ENCODE peak calls at places on chromosomes 11 and 22, in ten cellular contexts. Y, J, T, D, Z, Q, C, O, X and P are unnamed samples.

GRCh38 chr11:108009497-108010360 is 1.0 kb downstream of the CUL5 start:
- DNase-seq in Y (no peak), J (no peak), T (peak), D (no peak), Z (no peak), Q (no peak), C (no peak), O (no peak), X (peak), P (no peak)

GRCh38 chr11:77403228-77403627 is 70.7 kb downstream of the PAK1 start:
- DNase-seq in Y (no peak), J (no peak), T (peak), D (no peak), Z (no peak), Q (peak), C (no peak), O (no peak), X (no peak), P (no peak)

GRCh38 chr22:26086359-26086758 is 82.9 kb upstream of the SEZ6L start:
- DNase-seq in Y (no peak), J (no peak), T (no peak), D (no peak), Z (no peak), Q (no peak), C (no peak), O (no peak), X (no peak), P (no peak)

GRCh38 chr11:46905806-46906205 is 12.5 kb downstream of the LRP4 start:
- DNase-seq in Y (no peak), J (no peak), T (no peak), D (no peak), Z (no peak), Q (no peak), C (no peak), O (no peak), X (no peak), P (no peak)

GRCh38 chr11:894575-895201 is 15.9 kb downstream of the CHID1 start:
- DNase-seq in Y (no peak), J (no peak), T (no peak), D (no peak), Z (no peak), Q (no peak), C (no peak), O (peak), X (no peak), P (no peak)

GRCh38 chr22:24244144-24244787 is 616 bp downstream of the GGT5 start:
- DNase-seq in Y (no peak), J (peak), T (no peak), D (peak), Z (no peak), Q (peak), C (peak), O (no peak), X (no peak), P (peak)

GRCh38 chr22:17638182-17638431 is 450 bp upstream of the BCL2L13 start:
- DNase-seq in Y (peak), J (no peak), T (no peak), D (peak), Z (no peak), Q (no peak), C (peak), O (no peak), X (no peak), P (no peak)

GRCh38 chr11:63882555-63883242 is 34.3 kb downstream of the RCOR2 start:
- DNase-seq in Y (no peak), J (peak), T (no peak), D (peak), Z (no peak), Q (no peak), C (no peak), O (peak), X (no peak), P (no peak)

GRCh38 chr22:43811777-43812148 is 342 bp downstream of the EFCAB6 start:
- DNase-seq in Y (no peak), J (no peak), T (peak), D (no peak), Z (no peak), Q (peak), C (no peak), O (no peak), X (no peak), P (no peak)

GRCh38 chr11:114346709-114347141 is 50.5 kb downstream of the NNMT start:
- DNase-seq in Y (no peak), J (no peak), T (no peak), D (no peak), Z (no peak), Q (peak), C (no peak), O (no peak), X (no peak), P (no peak)

GRCh38 chr11:69442012-69442806 is 39.3 kb upstream of the LINC01488 start:
- DNase-seq in Y (no peak), J (no peak), T (no peak), D (no peak), Z (peak), Q (peak), C (no peak), O (no peak), X (no peak), P (no peak)

GRCh38 chr11:109432105-109432504 is 10.1 kb downstream of the C11orf87 start:
- DNase-seq in Y (no peak), J (no peak), T (no peak), D (no peak), Z (no peak), Q (peak), C (no peak), O (no peak), X (no peak), P (no peak)

GRCh38 chr22:44497904-44498242 is at the start of gene RTL6:
- DNase-seq in Y (no peak), J (no peak), T (no peak), D (no peak), Z (no peak), Q (no peak), C (peak), O (no peak), X (no peak), P (no peak)

GRCh38 chr11:120818097-120818496 is 205.8 kb upstream of the TBCEL start:
- DNase-seq in Y (no peak), J (no peak), T (no peak), D (no peak), Z (no peak), Q (no peak), C (no peak), O (no peak), X (no peak), P (no peak)

GRCh38 chr11:60842688-60843605 is 1.0 kb downstream of the CCDC86 start:
- DNase-seq in Y (no peak), J (no peak), T (no peak), D (no peak), Z (no peak), Q (peak), C (no peak), O (no peak), X (no peak), P (no peak)

GRCh38 chr11:56345739-56346138 is at the start of gene OR8K1:
- DNase-seq in Y (no peak), J (no peak), T (no peak), D (no peak), Z (no peak), Q (no peak), C (no peak), O (no peak), X (no peak), P (no peak)

GRCh38 chr11:106386519-106386918 is 309.1 kb downstream of the AASDHPPT start:
- DNase-seq in Y (no peak), J (no peak), T (no peak), D (no peak), Z (no peak), Q (no peak), C (no peak), O (no peak), X (no peak), P (no peak)

GRCh38 chr11:112127056-112127455 is 36.8 kb downstream of the IL18 start:
- DNase-seq in Y (no peak), J (no peak), T (no peak), D (no peak), Z (no peak), Q (no peak), C (no peak), O (no peak), X (no peak), P (no peak)

GRCh38 chr22:25403752-25404471 is 160.6 kb upstream of the GRK3 start:
- DNase-seq in Y (no peak), J (no peak), T (peak), D (no peak), Z (peak), Q (peak), C (no peak), O (no peak), X (no peak), P (no peak)

GRCh38 chr11:6927030-6927617 is 898 bp downstream of the ZNF215 start:
- DNase-seq in Y (no peak), J (no peak), T (no peak), D (no peak), Z (no peak), Q (no peak), C (no peak), O (no peak), X (no peak), P (no peak)

GRCh38 chr22:32868928-32869327 is 67.4 kb downstream of the TIMP3 start:
- DNase-seq in Y (no peak), J (no peak), T (no peak), D (no peak), Z (no peak), Q (no peak), C (no peak), O (no peak), X (no peak), P (no peak)

GRCh38 chr11:11620966-11621880 is 582 bp downstream of the GALNT18 start:
- DNase-seq in Y (no peak), J (peak), T (peak), D (peak), Z (peak), Q (peak), C (no peak), O (no peak), X (peak), P (peak)

GRCh38 chr22:38823076-38823475 is 20.8 kb downstream of the NPTXR start:
- DNase-seq in Y (no peak), J (no peak), T (no peak), D (no peak), Z (peak), Q (no peak), C (no peak), O (no peak), X (no peak), P (no peak)

GRCh38 chr11:81888391-81888790 is 845.3 kb downstream of the FAM181B start:
- DNase-seq in Y (no peak), J (no peak), T (no peak), D (no peak), Z (no peak), Q (peak), C (no peak), O (no peak), X (no peak), P (no peak)

GRCh38 chr11:81165164-81165563 is 1568.5 kb downstream of the FAM181B start:
- DNase-seq in Y (no peak), J (no peak), T (no peak), D (no peak), Z (no peak), Q (no peak), C (no peak), O (no peak), X (no peak), P (no peak)

GRCh38 chr11:8767466-8768142 is 85.0 kb downstream of the RPL27A start:
- DNase-seq in Y (no peak), J (no peak), T (no peak), D (no peak), Z (no peak), Q (peak), C (no peak), O (no peak), X (peak), P (no peak)

GRCh38 chr22:28917747-28918543 is 34.6 kb downstream of the ZNRF3 start:
- DNase-seq in Y (no peak), J (peak), T (peak), D (no peak), Z (peak), Q (no peak), C (no peak), O (no peak), X (peak), P (peak)

GRCh38 chr11:16779436-16779835 is 41.0 kb downstream of the C11orf58 start:
- DNase-seq in Y (no peak), J (no peak), T (no peak), D (peak), Z (no peak), Q (no peak), C (no peak), O (peak), X (peak), P (peak)

GRCh38 chr11:5476184-5476819 is 12.2 kb upstream of the OR52D1 start:
- DNase-seq in Y (peak), J (peak), T (peak), D (peak), Z (no peak), Q (peak), C (peak), O (peak), X (peak), P (no peak)

GRCh38 chr11:64765291-64765803 is 5.6 kb upstream of the PYGM start:
- DNase-seq in Y (no peak), J (peak), T (no peak), D (peak), Z (no peak), Q (no peak), C (no peak), O (peak), X (no peak), P (peak)

GRCh38 chr11:12251651-12252560 is 125.5 kb upstream of the PARVA start:
- DNase-seq in Y (no peak), J (no peak), T (no peak), D (no peak), Z (no peak), Q (no peak), C (no peak), O (no peak), X (no peak), P (no peak)

GRCh38 chr22:18998998-18999397 is 62.9 kb upstream of the PRODH start:
- DNase-seq in Y (no peak), J (peak), T (no peak), D (no peak), Z (no peak), Q (no peak), C (no peak), O (peak), X (no peak), P (no peak)
- TF ChIP-seq CTCF in Y (peak), J (peak), T (no peak), D (peak), Z (no peak), Q (peak), C (no peak), O (peak), X (no peak), P (no peak)

GRCh38 chr11:29957406-29957805 is 59.4 kb downstream of the KCNA4 start:
- DNase-seq in Y (no peak), J (no peak), T (no peak), D (no peak), Z (no peak), Q (no peak), C (no peak), O (no peak), X (no peak), P (no peak)

GRCh38 chr11:29963796-29964195 is 53.0 kb downstream of the KCNA4 start:
- DNase-seq in Y (no peak), J (no peak), T (no peak), D (no peak), Z (no peak), Q (no peak), C (no peak), O (no peak), X (no peak), P (no peak)

GRCh38 chr11:29963068-29963467 is 53.8 kb downstream of the KCNA4 start:
- DNase-seq in Y (no peak), J (no peak), T (no peak), D (no peak), Z (no peak), Q (no peak), C (no peak), O (no peak), X (no peak), P (no peak)

GRCh38 chr11:29959488-29959887 is 57.3 kb downstream of the KCNA4 start:
- DNase-seq in Y (no peak), J (no peak), T (no peak), D (no peak), Z (no peak), Q (no peak), C (no peak), O (no peak), X (no peak), P (no peak)

DNA sequence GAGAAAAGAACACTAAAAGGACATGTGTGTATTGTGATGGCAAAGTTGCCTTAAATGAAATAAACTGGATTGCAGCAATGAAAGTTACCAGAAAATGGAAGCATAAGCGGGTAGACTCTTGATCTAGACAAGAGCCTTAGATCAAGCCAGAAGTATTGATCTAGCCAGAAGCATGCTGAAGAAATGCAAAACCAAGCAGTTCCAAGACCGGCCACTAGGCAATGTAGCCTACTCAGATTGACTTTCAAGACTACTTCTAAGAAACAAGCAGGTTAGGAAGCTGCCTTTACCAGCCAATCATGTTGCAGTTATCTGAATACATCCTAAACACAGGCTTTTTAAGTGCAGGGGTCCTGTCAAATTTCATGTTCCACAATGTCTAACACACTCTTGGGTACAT is 54.6 kb downstream of the KCNA4 start:
- DNase-seq in Y (no peak), J (peak), T (peak), D (no peak), Z (no peak), Q (no peak), C (no peak), O (peak), X (no peak), P (no peak)
- TF ChIP-seq CTCF in Y (no peak), J (peak), T (no peak), D (peak), Z (no peak), Q (peak), C (no peak), O (peak), X (peak), P (no peak)

GRCh38 chr11:10305964-10306918 is 1.4 kb downstream of the ADM start:
- DNase-seq in Y (no peak), J (peak), T (peak), D (no peak), Z (no peak), Q (peak), C (no peak), O (peak), X (peak), P (no peak)

GRCh38 chr11:10302744-10303557 is 1.9 kb upstream of the ADM start:
- DNase-seq in Y (no peak), J (peak), T (peak), D (peak), Z (peak), Q (peak), C (peak), O (peak), X (peak), P (peak)

GRCh38 chr11:10305262-10305963 is 540 bp downstream of the ADM start:
- DNase-seq in Y (no peak), J (no peak), T (peak), D (no peak), Z (peak), Q (peak), C (no peak), O (peak), X (peak), P (peak)

GRCh38 chr11:10303558-10304363 is 1.1 kb upstream of the ADM start:
- DNase-seq in Y (no peak), J (no peak), T (peak), D (no peak), Z (no peak), Q (peak), C (no peak), O (peak), X (peak), P (no peak)

DNA sequence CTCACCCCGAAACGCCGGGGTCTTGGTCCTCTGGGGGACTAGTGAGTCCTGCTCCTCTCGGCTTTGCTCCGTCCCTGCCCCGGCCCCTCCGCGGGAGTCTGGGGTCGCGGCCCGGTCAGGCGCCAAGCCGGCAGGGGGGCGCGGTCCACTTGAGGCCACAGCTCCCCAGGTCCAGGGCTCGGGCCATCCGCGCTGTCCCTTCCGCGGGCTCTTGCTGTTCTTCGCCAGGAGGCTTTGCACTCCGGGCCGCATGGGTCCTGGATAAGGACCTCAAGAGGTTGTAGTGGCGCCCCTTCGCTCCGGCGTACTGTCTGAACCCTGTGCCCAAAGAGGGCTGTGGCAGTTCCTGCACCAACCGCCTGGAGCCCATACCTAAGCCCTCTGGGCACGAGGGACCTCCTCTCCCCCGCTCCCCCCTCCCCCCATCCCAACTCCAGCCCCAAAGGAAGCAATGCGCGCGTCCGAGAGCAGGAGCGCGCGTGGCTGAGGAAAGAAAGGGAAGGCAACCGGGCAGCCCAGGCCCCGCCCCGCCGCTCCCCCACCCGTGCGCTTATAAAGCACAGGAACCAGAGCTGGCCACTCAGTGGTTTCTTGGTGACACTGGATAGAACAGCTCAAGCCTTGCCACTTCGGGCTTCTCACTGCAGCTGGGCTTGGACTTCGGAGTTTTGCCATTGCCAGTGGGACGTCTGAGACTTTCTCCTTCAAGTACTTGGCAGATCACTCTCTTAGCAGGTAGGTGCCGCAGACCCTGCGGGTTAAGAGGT is at the start of gene ADM:
- DNase-seq in Y (no peak), J (peak), T (peak), D (peak), Z (peak), Q (peak), C (peak), O (peak), X (peak), P (peak)
- TF ChIP-seq CTCF in Y (peak), J (peak), T (peak), D (peak), Z (peak), Q (peak), C (peak), O (peak), X (peak), P (peak)

DNA sequence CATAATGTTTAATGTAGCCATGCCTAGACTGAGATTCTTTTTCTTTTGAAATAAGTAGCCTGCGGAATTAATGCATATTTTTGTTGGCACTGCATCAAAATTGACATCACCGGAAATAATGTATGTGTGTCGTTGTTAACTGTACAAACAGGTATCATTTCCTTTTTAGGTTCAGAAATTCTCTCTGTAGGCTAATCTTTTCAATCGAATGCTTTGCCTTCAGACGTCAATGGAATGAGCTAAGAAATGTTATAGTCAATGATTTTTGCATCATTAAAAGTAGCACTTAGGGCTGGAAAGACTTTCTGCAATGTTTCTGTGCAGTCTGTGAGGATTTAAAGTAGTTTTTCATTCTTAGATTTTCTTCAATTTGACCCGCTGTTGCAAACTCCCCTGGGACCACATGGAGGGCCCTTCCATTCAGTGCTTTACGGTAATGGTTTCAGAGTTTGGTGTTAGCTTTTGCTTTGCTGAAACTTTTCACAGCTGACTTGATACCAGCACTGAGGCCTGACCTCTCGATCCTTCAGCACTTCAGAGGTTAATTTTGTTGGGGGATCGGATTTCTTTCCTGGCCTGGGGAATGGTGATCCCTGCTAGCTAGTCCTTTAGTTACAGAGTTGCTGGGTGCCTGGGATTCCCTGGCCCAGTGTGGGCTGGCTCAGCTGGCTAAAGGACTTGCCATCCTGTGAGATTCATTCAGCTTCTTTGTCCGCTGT is 137.8 kb downstream of the DBX1 start:
- DNase-seq in Y (no peak), J (peak), T (no peak), D (no peak), Z (no peak), Q (peak), C (no peak), O (peak), X (no peak), P (no peak)
- TF ChIP-seq CTCF in Y (no peak), J (no peak), T (no peak), D (no peak), Z (no peak), Q (no peak), C (no peak), O (no peak), X (no peak), P (no peak)

GRCh38 chr11:30322826-30323710 is at the start of gene ARL14EP:
- DNase-seq in Y (peak), J (peak), T (peak), D (peak), Z (peak), Q (peak), C (peak), O (peak), X (peak), P (peak)
- TF ChIP-seq CTCF in Y (no peak), J (no peak), T (no peak), D (no peak), Z (no peak), Q (no peak), C (peak), O (no peak), X (no peak), P (no peak)